ENCODE peak calls at places on chromosomes 12 and 14, in four cellular contexts. P, S, I and C are unnamed samples.

GRCh38 chr12:95805864-95806669 is 15.5 kb upstream of the NTN4 start:
- DNase-seq in P (no peak), S (peak), I (peak), C (no peak)

GRCh38 chr12:68960162-68960501 is 27.2 kb upstream of the CPM start:
- DNase-seq in P (no peak), S (peak), I (no peak), C (no peak)

GRCh38 chr12:13270817-13271216 is 74.3 kb downstream of the EMP1 start:
- DNase-seq in P (no peak), S (no peak), I (no peak), C (no peak)

GRCh38 chr12:116298578-116298977 is 21.1 kb upstream of the MED13L start:
- DNase-seq in P (no peak), S (no peak), I (no peak), C (no peak)

GRCh38 chr12:25017336-25017735 is 68.4 kb upstream of the BCAT1 start:
- DNase-seq in P (no peak), S (peak), I (no peak), C (no peak)

GRCh38 chr12:57874166-57875108 is 27.9 kb upstream of the CTDSP2 start:
- DNase-seq in P (no peak), S (no peak), I (no peak), C (no peak)

GRCh38 chr12:57549909-57550627 is at the start of gene KIF5A:
- DNase-seq in P (peak), S (no peak), I (no peak), C (peak)

GRCh38 chr14:96085369-96085768 is 46.2 kb downstream of the C14orf132 start:
- DNase-seq in P (no peak), S (no peak), I (no peak), C (no peak)

GRCh38 chr12:14185441-14186192 is 179.9 kb upstream of the ATF7IP start:
- DNase-seq in P (peak), S (peak), I (no peak), C (peak)

GRCh38 chr14:23568600-23569310 is 1.2 kb upstream of the AP1G2 start:
- DNase-seq in P (peak), S (no peak), I (no peak), C (no peak)

GRCh38 chr12:4274396-4274959 is 916 bp downstream of the CCND2 start:
- DNase-seq in P (no peak), S (no peak), I (no peak), C (peak)

GRCh38 chr12:122946690-122947271 is 19.5 kb downstream of the ABCB9 start:
- DNase-seq in P (peak), S (peak), I (peak), C (peak)

GRCh38 chr12:116319316-116319715 is 41.8 kb upstream of the MED13L start:
- DNase-seq in P (no peak), S (peak), I (no peak), C (no peak)

GRCh38 chr12:115979351-115979750 is 298.1 kb downstream of the MED13L start:
- DNase-seq in P (no peak), S (no peak), I (no peak), C (no peak)

GRCh38 chr12:90280564-90281058 is 572.0 kb upstream of the ATP2B1 start:
- DNase-seq in P (no peak), S (no peak), I (no peak), C (peak)

GRCh38 chr12:94353130-94353529 is 106.5 kb downstream of the CEP83 start:
- DNase-seq in P (no peak), S (no peak), I (no peak), C (no peak)
- H3K4me3 ChIP-seq in P (no peak), S (no peak), I (no peak), C (no peak)

GRCh38 chr12:108826115-108826806 is 31.1 kb downstream of the SSH1 start:
- DNase-seq in P (no peak), S (peak), I (peak), C (no peak)
- TF ChIP-seq CTCF in P (no peak), S (peak), I (peak), C (no peak)

GRCh38 chr12:53326460-53327185 is 5.2 kb upstream of the AAAS start:
- DNase-seq in P (peak), S (no peak), I (no peak), C (peak)
- H3K4me3 ChIP-seq in P (peak), S (no peak), I (no peak), C (no peak)

GRCh38 chr12:60106207-60106606 is 510.4 kb downstream of the SLC16A7 start:
- DNase-seq in P (no peak), S (peak), I (no peak), C (no peak)
- TF ChIP-seq CTCF in P (no peak), S (peak), I (peak), C (no peak)

GRCh38 chr14:101122114-101122854 is 218.8 kb upstream of the RTL1 start:
- DNase-seq in P (no peak), S (no peak), I (no peak), C (no peak)

GRCh38 chr14:101122855-101123129 is 219.3 kb upstream of the RTL1 start:
- DNase-seq in P (no peak), S (no peak), I (no peak), C (no peak)

GRCh38 chr14:101119830-101120571 is 216.5 kb upstream of the RTL1 start:
- DNase-seq in P (no peak), S (peak), I (no peak), C (no peak)

GRCh38 chr14:101120636-101121398 is 217.3 kb upstream of the RTL1 start:
- DNase-seq in P (peak), S (no peak), I (no peak), C (no peak)

GRCh38 chr14:101121399-101122113 is 218.0 kb upstream of the RTL1 start:
- DNase-seq in P (no peak), S (no peak), I (no peak), C (no peak)
- H3K4me3 ChIP-seq in P (no peak), S (no peak), I (no peak), C (no peak)

DNA sequence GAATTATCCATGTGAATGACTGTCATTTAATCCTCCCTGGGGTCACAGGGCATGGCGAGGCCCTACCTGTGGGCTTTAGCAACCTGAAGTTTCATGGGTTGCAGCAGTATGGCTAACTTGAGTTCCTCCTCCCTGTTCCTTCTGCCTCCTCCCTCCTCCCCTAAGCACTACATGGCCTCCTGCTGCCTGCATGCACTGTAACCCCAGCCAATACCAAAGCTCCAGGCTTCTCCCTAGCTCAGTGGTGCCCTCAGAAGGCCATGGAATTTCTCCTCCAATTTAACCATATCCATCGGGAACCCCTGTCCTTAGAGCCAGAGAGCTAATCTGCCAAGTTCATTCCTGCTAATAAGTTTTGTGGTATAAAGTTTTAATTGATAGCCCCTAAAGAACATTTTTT is 95.1 kb downstream of the NT5DC3 start:
- DNase-seq in P (no peak), S (no peak), I (no peak), C (no peak)
- TF ChIP-seq CTCF in P (no peak), S (no peak), I (no peak), C (no peak)

GRCh38 chr12:48678561-48679185 is 3.4 kb downstream of the KANSL2 start:
- DNase-seq in P (no peak), S (no peak), I (no peak), C (no peak)
- H3K4me3 ChIP-seq in P (peak), S (no peak), I (no peak), C (no peak)

GRCh38 chr12:43282106-43282505 is 269.9 kb downstream of the ADAMTS20 start:
- DNase-seq in P (no peak), S (peak), I (no peak), C (no peak)
- TF ChIP-seq CTCF in P (peak), S (peak), I (peak), C (no peak)